ENCODE peak calls at places on chromosomes 13 and 19, in eight cellular contexts. One of them, this sample, is unnamed.

GRCh38 chr19:36032251-36033104 is at the start of gene CLIP3:
- DNase-seq in sigmoid colon: peak; percentile 92
- DNase-seq in amniotic epithelial cell: peak; percentile 51
- DNase-seq in IMR-90: peak; percentile 62
- DNase-seq in cardiac muscle cell: peak; percentile 84
- DNase-seq in LHCN-M2: peak; percentile 55
- DNase-seq in PC-3: no peak
- DNase-seq in ascending aorta: peak; percentile 12
- DNase-seq in this sample: peak; percentile 78

GRCh38 chr13:18232994-18233782 is 948.4 kb downstream of the TUBA3C start:
- DNase-seq in sigmoid colon: no peak
- DNase-seq in amniotic epithelial cell: no peak
- DNase-seq in IMR-90: no peak
- DNase-seq in cardiac muscle cell: no peak
- DNase-seq in LHCN-M2: no peak
- DNase-seq in PC-3: no peak
- DNase-seq in ascending aorta: no peak
- DNase-seq in this sample: no peak

GRCh38 chr13:93655132-93655531 is 428.5 kb downstream of the GPC6 start:
- DNase-seq in sigmoid colon: no peak
- DNase-seq in amniotic epithelial cell: no peak
- DNase-seq in IMR-90: no peak
- DNase-seq in cardiac muscle cell: no peak
- DNase-seq in LHCN-M2: no peak
- DNase-seq in PC-3: no peak
- DNase-seq in ascending aorta: no peak
- DNase-seq in this sample: no peak

GRCh38 chr13:24264976-24265375 is 44.4 kb upstream of the C1QTNF9 start:
- DNase-seq in sigmoid colon: no peak
- DNase-seq in amniotic epithelial cell: no peak
- DNase-seq in IMR-90: no peak
- DNase-seq in cardiac muscle cell: no peak
- DNase-seq in LHCN-M2: no peak
- DNase-seq in PC-3: no peak
- DNase-seq in ascending aorta: no peak
- DNase-seq in this sample: no peak

GRCh38 chr19:38596057-38596981 is 21.4 kb downstream of the MAP4K1 start:
- DNase-seq in sigmoid colon: no peak
- DNase-seq in amniotic epithelial cell: no peak
- DNase-seq in IMR-90: no peak
- DNase-seq in cardiac muscle cell: peak; percentile 16
- DNase-seq in LHCN-M2: no peak
- DNase-seq in PC-3: peak; percentile 14
- DNase-seq in ascending aorta: no peak
- DNase-seq in this sample: no peak

GRCh38 chr19:35715981-35716734 is 1.6 kb upstream of the KMT2B start:
- DNase-seq in sigmoid colon: peak; percentile 83
- DNase-seq in amniotic epithelial cell: peak; percentile 26
- DNase-seq in IMR-90: peak; percentile 30
- DNase-seq in cardiac muscle cell: no peak
- DNase-seq in LHCN-M2: no peak
- DNase-seq in PC-3: peak; percentile 33
- DNase-seq in ascending aorta: no peak
- DNase-seq in this sample: peak; percentile 61

GRCh38 chr13:60756306-60756705 is 359.3 kb downstream of the TDRD3 start:
- DNase-seq in sigmoid colon: no peak
- DNase-seq in amniotic epithelial cell: no peak
- DNase-seq in IMR-90: no peak
- DNase-seq in cardiac muscle cell: peak; percentile 10
- DNase-seq in LHCN-M2: no peak
- DNase-seq in PC-3: peak; percentile 8
- DNase-seq in ascending aorta: no peak
- DNase-seq in this sample: no peak

GRCh38 chr13:59490651-59491050 is 673.1 kb downstream of the DIAPH3 start:
- DNase-seq in sigmoid colon: no peak
- DNase-seq in amniotic epithelial cell: no peak
- DNase-seq in IMR-90: no peak
- DNase-seq in cardiac muscle cell: no peak
- DNase-seq in LHCN-M2: no peak
- DNase-seq in PC-3: no peak
- DNase-seq in ascending aorta: no peak
- DNase-seq in this sample: no peak

GRCh38 chr19:39127812-39128510 is 2.4 kb downstream of the PAK4 start:
- DNase-seq in sigmoid colon: no peak
- DNase-seq in amniotic epithelial cell: no peak
- DNase-seq in IMR-90: no peak
- DNase-seq in cardiac muscle cell: no peak
- DNase-seq in LHCN-M2: no peak
- DNase-seq in PC-3: no peak
- DNase-seq in ascending aorta: no peak
- DNase-seq in this sample: no peak

GRCh38 chr19:50482271-50482855 is 5.7 kb upstream of the GARIN5A start:
- DNase-seq in sigmoid colon: no peak
- DNase-seq in amniotic epithelial cell: no peak
- DNase-seq in IMR-90: no peak
- DNase-seq in cardiac muscle cell: no peak
- DNase-seq in LHCN-M2: no peak
- DNase-seq in PC-3: no peak
- DNase-seq in ascending aorta: no peak
- DNase-seq in this sample: peak; percentile 52

GRCh38 chr13:26476111-26476743 is 81.3 kb upstream of the WASF3 start:
- DNase-seq in sigmoid colon: no peak
- DNase-seq in amniotic epithelial cell: peak; percentile 25
- DNase-seq in IMR-90: peak; percentile 50
- DNase-seq in cardiac muscle cell: peak; percentile 39
- DNase-seq in LHCN-M2: peak; percentile 49
- DNase-seq in PC-3: no peak
- DNase-seq in ascending aorta: no peak
- DNase-seq in this sample: no peak

GRCh38 chr13:78317030-78317429 is 286.3 kb downstream of the POU4F1 start:
- DNase-seq in sigmoid colon: no peak
- DNase-seq in amniotic epithelial cell: no peak
- DNase-seq in IMR-90: no peak
- DNase-seq in cardiac muscle cell: peak; percentile 6
- DNase-seq in LHCN-M2: peak; percentile 1
- DNase-seq in PC-3: peak; percentile 4
- DNase-seq in ascending aorta: no peak
- DNase-seq in this sample: no peak

GRCh38 chr19:10262771-10263170 is 8.1 kb upstream of the ICAM1 start:
- DNase-seq in sigmoid colon: no peak
- DNase-seq in amniotic epithelial cell: peak; percentile 67
- DNase-seq in IMR-90: peak; percentile 65
- DNase-seq in cardiac muscle cell: peak; percentile 65
- DNase-seq in LHCN-M2: no peak
- DNase-seq in PC-3: peak; percentile 32
- DNase-seq in ascending aorta: no peak
- DNase-seq in this sample: no peak

GRCh38 chr19:3360494-3361383 is 5.6 kb upstream of the NFIC start:
- DNase-seq in sigmoid colon: peak; percentile 94
- DNase-seq in amniotic epithelial cell: no peak
- DNase-seq in IMR-90: no peak
- DNase-seq in cardiac muscle cell: peak; percentile 39
- DNase-seq in LHCN-M2: no peak
- DNase-seq in PC-3: peak; percentile 31
- DNase-seq in ascending aorta: no peak
- DNase-seq in this sample: peak; percentile 90

GRCh38 chr19:51607920-51608562 is 22.2 kb downstream of the SIGLEC5 start:
- DNase-seq in sigmoid colon: no peak
- DNase-seq in amniotic epithelial cell: peak; percentile 55
- DNase-seq in IMR-90: peak; percentile 70
- DNase-seq in cardiac muscle cell: peak; percentile 87
- DNase-seq in LHCN-M2: peak; percentile 68
- DNase-seq in PC-3: peak; percentile 90
- DNase-seq in ascending aorta: peak; percentile 27
- DNase-seq in this sample: peak; percentile 90

GRCh38 chr19:23071087-23071511 is 45.7 kb upstream of the ZNF730 start:
- DNase-seq in sigmoid colon: peak; percentile 64
- DNase-seq in amniotic epithelial cell: no peak
- DNase-seq in IMR-90: peak; percentile 3
- DNase-seq in cardiac muscle cell: peak; percentile 35
- DNase-seq in LHCN-M2: peak; percentile 47
- DNase-seq in PC-3: no peak
- DNase-seq in ascending aorta: no peak
- DNase-seq in this sample: no peak

GRCh38 chr13:42354246-42355117 is 82.5 kb downstream of the AKAP11 start:
- DNase-seq in sigmoid colon: no peak
- DNase-seq in amniotic epithelial cell: peak; percentile 67
- DNase-seq in IMR-90: peak; percentile 48
- DNase-seq in cardiac muscle cell: peak; percentile 76
- DNase-seq in LHCN-M2: peak; percentile 67
- DNase-seq in PC-3: peak; percentile 43
- DNase-seq in ascending aorta: no peak
- DNase-seq in this sample: no peak

GRCh38 chr13:91652389-91652788 is 254.0 kb downstream of the GPC5 start:
- DNase-seq in sigmoid colon: no peak
- DNase-seq in amniotic epithelial cell: no peak
- DNase-seq in IMR-90: peak; percentile 28
- DNase-seq in cardiac muscle cell: no peak
- DNase-seq in LHCN-M2: no peak
- DNase-seq in PC-3: no peak
- DNase-seq in ascending aorta: no peak
- DNase-seq in this sample: no peak